ENCODE peak calls at places on chromosomes 5 and 9, in seven cellular contexts. H is IMR-90, N is A549, Y is mucosa of descending colon, P is MM.1S, K is endothelial cell of umbilical vein, U is Peyer's patch. O is an unnamed sample.
A peak's percentile ranks its signal among the peaks of the same experiment; 100 is the strongest.

GRCh38 chr9:36119476-36119875 is 17.1 kb upstream of the GLIPR2 start:
- DNase-seq in N (no peak), U (no peak), P (no peak), H (no peak), K (peak; percentile 47), Y (no peak), O (no peak)

GRCh38 chr5:582936-583635 is 29.1 kb upstream of the CEP72 start:
- DNase-seq in H (no peak), P (no peak), Y (no peak), U (no peak), N (no peak), K (no peak), O (no peak)

GRCh38 chr5:150636391-150637244 is 3.8 kb upstream of the SYNPO start:
- DNase-seq in U (no peak), P (no peak), Y (peak; percentile 73), H (peak; percentile 68), K (peak; percentile 84), N (peak; percentile 70), O (peak; percentile 66)

GRCh38 chr9:75504721-75505120 is 385.8 kb upstream of the PCSK5 start:
- DNase-seq in Y (no peak), U (no peak), N (no peak), P (no peak), H (no peak), K (peak; percentile 7), O (no peak)

GRCh38 chr5:88613051-88613450 is 269.9 kb downstream of the MEF2C start:
- DNase-seq in U (no peak), P (no peak), K (no peak), Y (no peak), N (no peak), H (no peak), O (no peak)

GRCh38 chr9:137458194-137459146 is 664 bp downstream of the NSMF start:
- DNase-seq in N (no peak), K (no peak), P (no peak), U (peak; percentile 75), H (no peak), Y (peak; percentile 42), O (no peak)

GRCh38 chr9:14027114-14027812 is 286.7 kb downstream of the NFIB start:
- DNase-seq in U (peak; percentile 45), N (no peak), H (no peak), K (peak; percentile 86), Y (peak; percentile 44), P (no peak), O (no peak)

GRCh38 chr9:114184071-114184470 is 28.7 kb downstream of the COL27A1 start:
- DNase-seq in K (peak; percentile 47), U (no peak), N (no peak), Y (no peak), P (no peak), H (peak; percentile 71), O (peak; percentile 10)

GRCh38 chr9:112334319-112334828 is 955 bp upstream of the PTBP3 start:
- DNase-seq in N (peak; percentile 51), P (peak; percentile 50), K (peak; percentile 50), U (peak; percentile 66), Y (peak; percentile 67), H (peak; percentile 38), O (peak; percentile 49)

GRCh38 chr5:108271127-108271526 is 110.8 kb downstream of the FBXL17 start:
- DNase-seq in U (no peak), P (no peak), K (no peak), N (no peak), H (no peak), Y (no peak), O (no peak)

GRCh38 chr5:158725223-158725825 is 374.4 kb downstream of the EBF1 start:
- DNase-seq in P (no peak), U (no peak), Y (no peak), H (no peak), N (peak; percentile 16), K (no peak), O (peak; percentile 53)

GRCh38 chr5:15502208-15502607 is 2.2 kb downstream of the FBXL7 start:
- DNase-seq in K (peak; percentile 65), H (peak; percentile 63), Y (no peak), N (no peak), U (no peak), P (peak; percentile 19), O (peak; percentile 57)

GRCh38 chr9:4328723-4329122 is 28.9 kb upstream of the GLIS3 start:
- DNase-seq in K (no peak), N (no peak), H (peak; percentile 59), Y (no peak), U (no peak), P (no peak), O (peak; percentile 69)

GRCh38 chr5:127934791-127935256 is 148.7 kb upstream of the SLC12A2 start:
- DNase-seq in H (peak; percentile 63), Y (no peak), K (peak; percentile 17), U (no peak), P (no peak), N (peak; percentile 99), O (peak; percentile 43)

GRCh38 chr9:132531187-132531586 is 51.2 kb upstream of the BARHL1 start:
- DNase-seq in U (no peak), K (no peak), N (no peak), H (no peak), P (no peak), Y (no peak), O (no peak)

GRCh38 chr9:3809724-3810123 is 283.9 kb upstream of the RFX3 start:
- DNase-seq in U (no peak), P (peak; percentile 93), N (peak; percentile 21), H (peak; percentile 18), Y (no peak), K (no peak), O (peak; percentile 36)

GRCh38 chr9:129358621-129359154 is 180.6 kb upstream of the IER5L start:
- DNase-seq in Y (no peak), K (no peak), P (no peak), U (no peak), H (no peak), N (no peak), O (no peak)

GRCh38 chr5:95184924-95185323 is 100.0 kb downstream of the MCTP1 start:
- DNase-seq in H (no peak), N (no peak), Y (no peak), K (no peak), P (no peak), U (no peak), O (no peak)

GRCh38 chr5:14268738-14269137 is 125.6 kb downstream of the TRIO start:
- DNase-seq in P (no peak), U (no peak), H (peak; percentile 50), K (peak; percentile 39), N (no peak), Y (no peak), O (peak; percentile 42)

GRCh38 chr5:138654281-138654867 is 79.2 kb upstream of the HSPA9 start:
- DNase-seq in H (peak; percentile 78), U (peak; percentile 65), P (peak; percentile 88), K (peak; percentile 45), N (no peak), Y (peak; percentile 28), O (peak; percentile 75)

GRCh38 chr9:71767421-71768321 is 642 bp downstream of the CEMIP2 start:
- DNase-seq in P (no peak), Y (peak; percentile 51), N (no peak), K (peak; percentile 49), H (peak; percentile 26), U (peak; percentile 76), O (peak; percentile 26)

GRCh38 chr5:54570923-54571322 is 53.4 kb downstream of the SNX18 start:
- DNase-seq in Y (no peak), P (no peak), U (no peak), K (peak; percentile 87), N (no peak), H (peak; percentile 65), O (peak; percentile 56)

DNA sequence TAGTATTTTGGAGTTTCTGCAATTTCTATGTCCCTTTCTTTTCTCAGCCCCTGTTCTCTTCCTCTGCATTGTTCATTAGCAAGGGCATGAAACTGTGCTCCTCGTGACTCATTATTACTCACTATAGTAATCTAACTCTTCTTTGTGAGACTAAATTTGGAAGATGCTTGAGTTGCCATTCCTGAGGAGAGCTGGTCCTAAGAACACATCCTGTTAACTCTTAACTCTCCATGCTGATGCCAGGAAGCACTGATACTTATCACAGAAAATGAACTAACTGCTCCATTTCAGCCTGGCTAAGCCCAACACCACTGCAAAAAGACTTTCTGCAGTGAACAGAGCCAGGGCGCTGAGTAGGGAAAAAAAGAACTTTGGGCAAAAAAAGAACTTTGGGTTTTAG is 10.6 kb upstream of the CSNK1A1 start:
- DNase-seq in U (no peak), H (peak; percentile 98), N (peak; percentile 88), K (peak; percentile 91), P (peak; percentile 87), Y (no peak), O (peak; percentile 98)
- H3K4me3 ChIP-seq in U (no peak overlapping the region), H (no peak overlapping the region), N (peak overlapping the region; percentile 7), K (no peak overlapping the region), P (peak overlapping the region; percentile 25), Y (no peak overlapping the region), O (peak overlapping the region; percentile 16)

DNA sequence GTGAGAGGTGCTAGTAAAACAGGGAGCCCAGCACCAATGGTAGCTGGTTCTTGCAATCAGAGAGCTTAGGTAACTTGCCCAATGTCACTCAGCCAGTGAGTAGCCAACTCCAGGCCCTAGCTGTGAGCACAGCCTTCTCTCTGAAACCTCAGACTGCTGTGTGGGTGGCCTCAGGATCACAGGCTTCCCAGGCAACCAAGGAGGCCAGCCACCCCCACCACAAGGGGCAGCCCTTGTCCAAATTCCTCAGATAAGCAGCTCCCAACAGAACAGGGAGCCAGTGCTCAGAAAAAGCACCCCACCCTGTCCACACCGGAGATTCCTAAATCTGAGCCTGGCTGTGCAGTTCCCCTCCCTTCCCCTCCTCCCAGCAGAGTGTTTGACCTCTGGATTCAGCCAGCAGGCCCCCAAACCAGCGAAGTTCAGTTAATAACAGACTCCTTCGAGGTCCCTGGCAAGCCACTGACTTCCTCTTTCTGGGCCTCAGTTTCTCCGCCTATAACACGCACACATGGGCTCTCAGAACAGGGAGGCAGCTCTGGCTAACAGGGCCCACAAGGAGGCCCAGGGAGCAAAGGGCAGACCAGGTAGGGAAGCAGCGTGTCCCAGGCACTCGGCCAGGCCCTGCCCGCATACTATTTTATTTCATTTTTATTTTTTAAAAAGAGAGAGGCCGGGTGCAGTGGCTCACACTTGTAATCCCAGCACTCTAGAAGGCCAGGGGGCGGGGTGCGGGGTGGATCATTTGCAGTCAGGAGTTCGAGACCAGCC is 2.7 kb downstream of the EEIG1 start:
- DNase-seq in N (peak; percentile 65), H (peak; percentile 80), Y (peak; percentile 64), K (no peak), P (peak; percentile 31), U (peak; percentile 76), O (peak; percentile 82)
- TF ChIP-seq CTCF in N (no peak), H (no peak), Y (no peak), K (no peak), P (no peak), U (peak; percentile 5), O (peak; percentile 8)

DNA sequence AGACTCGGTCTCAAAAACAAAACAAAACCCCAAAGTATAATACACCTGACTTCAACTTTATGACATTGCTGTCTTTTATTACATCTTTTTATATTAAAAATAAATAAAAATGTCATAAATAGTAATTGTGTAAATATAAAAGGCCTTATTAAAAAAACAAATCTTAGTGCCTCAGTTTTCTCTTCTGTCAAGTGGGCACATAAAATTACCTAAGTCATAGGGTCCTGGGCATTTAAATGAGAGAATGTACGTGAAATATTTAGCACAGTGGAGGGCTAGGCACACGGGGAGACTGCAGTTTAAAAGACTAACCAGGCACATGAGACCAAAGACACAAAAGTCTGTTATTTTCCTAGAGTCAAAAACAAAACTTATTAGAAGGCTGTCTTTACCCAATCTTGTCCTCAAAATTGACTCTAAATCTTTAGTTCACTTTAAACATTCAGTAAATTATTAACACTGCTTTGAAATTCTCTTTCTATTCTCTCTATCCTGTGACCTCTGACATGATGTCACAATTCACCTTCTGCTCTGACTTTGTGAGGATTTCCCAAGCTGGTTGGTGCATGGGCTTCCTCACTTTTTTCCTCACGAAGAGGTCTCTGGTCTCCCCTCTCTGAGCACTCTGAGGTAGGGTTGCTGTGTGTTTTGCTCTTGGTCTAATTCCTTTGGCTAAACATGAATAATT is 2.5 kb upstream of the RNF14 start:
- DNase-seq in K (no peak), Y (no peak), U (no peak), P (no peak), H (no peak), N (no peak), O (no peak)
- H3K4me3 ChIP-seq in K (no peak overlapping the region), Y (no peak overlapping the region), U (no peak overlapping the region), P (no peak overlapping the region), H (no peak overlapping the region), N (no peak overlapping the region), O (no peak overlapping the region)

GRCh38 chr5:180619563-180619915 is 28.2 kb upstream of the SCGB3A1 start:
- DNase-seq in P (no peak), N (no peak), U (no peak), Y (no peak), H (no peak), K (no peak), O (no peak)
- TF ChIP-seq CTCF in P (no peak), N (no peak), U (no peak), Y (no peak), H (no peak), K (no peak), O (no peak)